ENCODE peak calls at places on chromosomes 4 and X, in four cellular contexts. U is fibroblast of lung, R is testis, Z is right lobe of liver. S is an unnamed sample.

GRCh38 chrX:71107762-71108360 is 1.3 kb upstream of the CXorf65 start:
- DNase-seq in U (no peak), R (no peak), Z (no peak), S (no peak)

GRCh38 chrX:51837926-51838325 is 55.5 kb upstream of the MAGED1 start:
- DNase-seq in U (peak; percentile 42), R (peak; percentile 80), Z (peak; percentile 52), S (peak; percentile 15)

GRCh38 chr4:176569301-176569700 is 223.4 kb downstream of the VEGFC start:
- DNase-seq in U (no peak), R (no peak), Z (no peak), S (peak; percentile 18)

GRCh38 chr4:10655968-10656367 is 28.6 kb downstream of the CLNK start:
- DNase-seq in U (peak; percentile 79), R (no peak), Z (no peak), S (peak; percentile 63)

GRCh38 chr4:159273841-159274240 is 171.0 kb downstream of the RAPGEF2 start:
- DNase-seq in U (no peak), R (no peak), Z (no peak), S (no peak)

GRCh38 chrX:34470507-34470906 is 186.6 kb downstream of the TMEM47 start:
- DNase-seq in U (no peak), R (no peak), Z (no peak), S (no peak)

GRCh38 chr4:124713213-124713592 is 671 bp upstream of the ANKRD50 start:
- DNase-seq in U (peak; percentile 82), R (peak; percentile 86), Z (peak; percentile 72), S (peak; percentile 80)

GRCh38 chr4:54901202-54901601 is 224.2 kb downstream of the KDR start:
- DNase-seq in U (no peak), R (no peak), Z (no peak), S (no peak)

GRCh38 chr4:48804584-48805301 is 24.7 kb upstream of the FRYL start:
- DNase-seq in U (no peak), R (no peak), Z (no peak), S (no peak)

GRCh38 chr4:80049402-80049801 is 23.6 kb downstream of the ANTXR2 start:
- DNase-seq in U (no peak), R (no peak), Z (no peak), S (no peak)

GRCh38 chr4:116400480-116400879 is 684.9 kb downstream of the TRAM1L1 start:
- DNase-seq in U (peak; percentile 39), R (no peak), Z (no peak), S (peak; percentile 2)

GRCh38 chrX:120536056-120536455 is 24.7 kb downstream of the CUL4B start:
- DNase-seq in U (no peak), R (no peak), Z (no peak), S (no peak)

GRCh38 chr4:74117024-74117534 is 18.1 kb upstream of the CXCL2 start:
- DNase-seq in U (peak; percentile 97), R (no peak), Z (peak; percentile 48), S (peak; percentile 91)

GRCh38 chr4:100290585-100290984 is 100.3 kb upstream of the DDIT4L start:
- DNase-seq in U (peak; percentile 50), R (no peak), Z (no peak), S (no peak)

GRCh38 chr4:147526272-147526654 is 45.4 kb downstream of the EDNRA start:
- DNase-seq in U (no peak), R (no peak), Z (no peak), S (no peak)

GRCh38 chr4:88697113-88697512 is 516 bp downstream of the NAP1L5 start:
- DNase-seq in U (peak; percentile 45), R (peak; percentile 45), Z (no peak), S (peak; percentile 65)

GRCh38 chr4:13640149-13640671 is 12.7 kb upstream of the BOD1L1 start:
- DNase-seq in U (peak; percentile 74), R (no peak), Z (no peak), S (peak; percentile 19)

GRCh38 chrX:149274516-149275105 is 230.5 kb downstream of the IDS start:
- DNase-seq in U (peak; percentile 12), R (no peak), Z (no peak), S (no peak)

GRCh38 chr4:139078926-139079325 is 63.3 kb downstream of the NOCT start:
- DNase-seq in U (no peak), R (no peak), Z (no peak), S (no peak)
- H3K4me1 ChIP-seq in U (peaks cover 2% of the 10 kb centered on the region), R (peaks cover 27% of the 10 kb centered on the region), Z (peaks cover 49% of the 10 kb centered on the region), S (peaks cover 42% of the 10 kb centered on the region)

GRCh38 chr4:97330915-97331314 is 812.4 kb downstream of the STPG2 start:
- DNase-seq in U (no peak), R (no peak), Z (no peak), S (no peak)
- H3K9me3 ChIP-seq in U (no peaks in the 10 kb centered on the region), R (no peaks in the 10 kb centered on the region), Z (no peaks in the 10 kb centered on the region), S (peaks cover 4% of the 10 kb centered on the region)

DNA sequence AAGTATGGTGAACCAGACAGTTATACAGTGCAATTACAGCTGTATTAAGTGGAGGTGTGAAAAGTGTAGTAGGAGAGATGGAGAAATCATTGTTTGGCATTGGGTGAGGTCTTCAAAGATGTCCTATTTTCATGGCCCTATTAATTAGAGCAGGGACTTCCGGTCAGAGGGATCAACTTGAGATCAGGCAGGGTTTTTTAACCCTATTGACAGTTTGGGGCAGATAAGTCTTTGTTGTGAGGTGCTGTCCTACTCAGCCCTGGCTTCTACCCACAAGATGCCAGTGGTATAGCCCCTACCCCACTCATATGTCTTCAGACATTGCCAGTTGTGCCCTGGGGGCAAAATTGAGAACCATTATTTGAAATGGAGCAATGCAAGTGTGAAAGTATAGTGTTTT is 9.9 kb downstream of the USP9X start:
- DNase-seq in U (no peak), R (no peak), Z (no peak), S (no peak)
- H3K4me3 ChIP-seq in U (no peak overlapping the region), R (no peak overlapping the region), Z (no peak overlapping the region), S (no peak overlapping the region)

GRCh38 chr4:78610546-78611214 is 59.1 kb downstream of the ANXA3 start:
- DNase-seq in U (peak; percentile 67), R (no peak), Z (no peak), S (peak; percentile 73)

GRCh38 chr4:78612398-78613005 is 60.9 kb downstream of the ANXA3 start:
- DNase-seq in U (peak; percentile 45), R (peak; percentile 61), Z (no peak), S (peak; percentile 78)

GRCh38 chr4:78609580-78609979 is 58.0 kb downstream of the ANXA3 start:
- DNase-seq in U (no peak), R (no peak), Z (no peak), S (no peak)

GRCh38 chr4:78608684-78609083 is 57.1 kb downstream of the ANXA3 start:
- DNase-seq in U (no peak), R (no peak), Z (no peak), S (no peak)

GRCh38 chr4:78611215-78611558 is 59.6 kb downstream of the ANXA3 start:
- DNase-seq in U (no peak), R (no peak), Z (no peak), S (no peak)
- H3K4me1 ChIP-seq in U (no peaks in the 10 kb centered on the region), R (no peaks in the 10 kb centered on the region), Z (no peaks in the 10 kb centered on the region), S (no peaks in the 10 kb centered on the region)

DNA sequence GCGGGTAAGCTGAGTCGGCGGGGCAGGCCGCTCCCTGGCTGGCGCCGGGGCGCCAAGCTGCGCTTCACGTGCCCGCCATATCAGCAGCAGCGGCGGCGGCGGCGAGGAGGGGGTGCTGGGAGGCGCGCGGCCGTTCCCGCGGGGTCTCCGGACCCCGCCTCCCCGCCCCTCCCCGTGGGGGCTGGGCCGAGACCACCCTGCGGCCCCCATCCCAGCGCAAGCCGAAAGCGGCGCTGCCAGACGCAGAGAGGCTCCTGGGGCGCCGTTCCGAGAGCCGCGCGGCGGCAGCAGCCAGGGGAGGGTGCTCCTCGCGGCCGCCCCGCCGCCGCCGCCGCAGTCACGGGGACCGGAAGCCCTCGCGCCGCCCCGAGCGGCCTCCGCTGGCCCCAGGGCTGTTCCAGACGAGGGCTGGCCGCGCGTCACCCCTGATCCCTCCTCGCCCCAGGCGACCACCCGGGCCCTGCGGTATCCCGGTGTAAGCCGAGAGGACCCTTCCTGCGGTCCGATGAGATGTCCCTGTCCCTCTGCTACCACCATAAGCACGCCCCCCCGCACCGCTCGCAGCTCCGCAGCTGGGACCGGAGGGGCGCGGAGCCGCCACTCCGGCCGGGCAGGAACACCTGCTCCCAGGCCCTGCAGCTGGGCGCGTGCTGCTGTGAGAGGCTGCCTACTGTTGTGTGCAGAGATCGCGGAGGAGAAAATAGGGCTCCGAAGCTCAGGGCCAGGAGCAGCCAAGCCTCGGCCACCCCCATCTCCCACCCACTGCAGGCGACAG is 7.4 kb upstream of the BCOR start:
- DNase-seq in U (peak; percentile 51), R (peak; percentile 30), Z (peak; percentile 61), S (peak; percentile 59)
- H3K9me3 ChIP-seq in U (no peaks in the 10 kb centered on the region), R (no peaks in the 10 kb centered on the region), Z (no peaks in the 10 kb centered on the region), S (no peaks in the 10 kb centered on the region)

GRCh38 chr4:3707423-3708102 is 58.6 kb upstream of the ADRA2C start:
- DNase-seq in U (no peak), R (no peak), Z (peak; percentile 7), S (no peak)
- H3K4me3 ChIP-seq in U (no peak overlapping the region), R (no peak overlapping the region), Z (no peak overlapping the region), S (no peak overlapping the region)

DNA sequence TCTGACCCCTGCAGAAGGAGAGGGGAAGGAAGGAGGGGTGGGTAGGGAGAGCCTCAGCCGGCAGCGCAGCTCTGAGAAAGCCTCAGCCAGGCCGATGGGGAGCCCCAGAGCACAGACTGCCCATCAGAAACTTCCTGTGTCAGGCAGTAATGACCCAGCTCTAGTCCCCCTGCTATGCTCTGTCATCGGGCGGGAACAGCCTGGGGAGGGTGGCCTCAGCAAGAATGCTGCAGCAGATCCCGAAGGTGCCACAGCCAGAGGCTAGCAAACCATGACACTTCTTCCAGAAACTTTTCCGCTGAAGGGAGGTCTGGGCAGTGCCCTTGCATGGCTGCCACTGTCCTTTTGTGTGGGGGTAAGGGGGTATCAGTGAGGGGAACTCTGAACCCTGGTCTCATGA is 279.0 kb downstream of the BCOR start:
- DNase-seq in U (no peak), R (no peak), Z (no peak), S (no peak)
- H3K4me1 ChIP-seq in U (peaks cover 9% of the 10 kb centered on the region), R (peaks cover 5% of the 10 kb centered on the region), Z (peaks cover 27% of the 10 kb centered on the region), S (peaks cover 6% of the 10 kb centered on the region)

GRCh38 chr4:605702-606425 is 19.5 kb upstream of the PDE6B start:
- DNase-seq in U (no peak), R (no peak), Z (no peak), S (no peak)
- H3K9me3 ChIP-seq in U (no peaks in the 10 kb centered on the region), R (no peaks in the 10 kb centered on the region), Z (no peaks in the 10 kb centered on the region), S (no peaks in the 10 kb centered on the region)